ENCODE peak calls at places on chromosomes 6 and 20, in ten cellular contexts. R, S, L, I, N, F, B, U, J and H are unnamed samples.

GRCh38 chr6:113859349-113860164 is 2.4 kb downstream of the MARCKS start:
- DNase-seq in R (no peak), S (no peak), L (peak; percentile 35), I (no peak), N (peak; percentile 18), F (peak; percentile 72), B (peak; percentile 26), U (peak; percentile 16), J (no peak), H (peak; percentile 52)

GRCh38 chr6:15461127-15461944 is 201.5 kb downstream of the DTNBP1 start:
- DNase-seq in R (no peak), S (no peak), L (no peak), I (no peak), N (no peak), F (no peak), B (no peak), U (no peak), J (no peak), H (no peak)

GRCh38 chr6:116218172-116218633 is 35.7 kb downstream of the TSPYL4 start:
- DNase-seq in R (no peak), S (no peak), L (no peak), I (no peak), N (no peak), F (no peak), B (peak; percentile 31), U (no peak), J (no peak), H (no peak)

GRCh38 chr20:1327241-1327653 is 1.7 kb downstream of the SDCBP2 start:
- DNase-seq in R (no peak), S (peak; percentile 27), L (peak; percentile 22), I (no peak), N (no peak), F (peak; percentile 84), B (peak; percentile 79), U (peak; percentile 40), J (no peak), H (no peak)

GRCh38 chr6:96521267-96521624 is 360 bp upstream of the UFL1 start:
- DNase-seq in R (no peak), S (no peak), L (no peak), I (no peak), N (no peak), F (no peak), B (no peak), U (no peak), J (no peak), H (no peak)

GRCh38 chr20:53922901-53923314 is 147.5 kb downstream of the BCAS1 start:
- DNase-seq in R (no peak), S (no peak), L (no peak), I (no peak), N (no peak), F (no peak), B (no peak), U (no peak), J (no peak), H (no peak)

GRCh38 chr6:29451471-29452193 is 5.2 kb downstream of the OR11A1 start:
- DNase-seq in R (no peak), S (no peak), L (no peak), I (no peak), N (no peak), F (no peak), B (no peak), U (no peak), J (no peak), H (no peak)

GRCh38 chr6:53174996-53175395 is 26.4 kb upstream of the GCM1 start:
- DNase-seq in R (no peak), S (no peak), L (no peak), I (no peak), N (no peak), F (no peak), B (no peak), U (peak; percentile 28), J (no peak), H (no peak)

GRCh38 chr20:37596168-37596567 is 68.5 kb upstream of the BLCAP start:
- DNase-seq in R (no peak), S (no peak), L (no peak), I (no peak), N (no peak), F (no peak), B (no peak), U (no peak), J (no peak), H (no peak)
- H3K27ac ChIP-seq in R (no peak overlapping the region), S (no peak overlapping the region), L (no peak overlapping the region), I (no peak overlapping the region), N (no peak overlapping the region), F (no peak overlapping the region), B (no peak overlapping the region), U (no peak overlapping the region), J (no peak overlapping the region), H (no peak overlapping the region)

DNA sequence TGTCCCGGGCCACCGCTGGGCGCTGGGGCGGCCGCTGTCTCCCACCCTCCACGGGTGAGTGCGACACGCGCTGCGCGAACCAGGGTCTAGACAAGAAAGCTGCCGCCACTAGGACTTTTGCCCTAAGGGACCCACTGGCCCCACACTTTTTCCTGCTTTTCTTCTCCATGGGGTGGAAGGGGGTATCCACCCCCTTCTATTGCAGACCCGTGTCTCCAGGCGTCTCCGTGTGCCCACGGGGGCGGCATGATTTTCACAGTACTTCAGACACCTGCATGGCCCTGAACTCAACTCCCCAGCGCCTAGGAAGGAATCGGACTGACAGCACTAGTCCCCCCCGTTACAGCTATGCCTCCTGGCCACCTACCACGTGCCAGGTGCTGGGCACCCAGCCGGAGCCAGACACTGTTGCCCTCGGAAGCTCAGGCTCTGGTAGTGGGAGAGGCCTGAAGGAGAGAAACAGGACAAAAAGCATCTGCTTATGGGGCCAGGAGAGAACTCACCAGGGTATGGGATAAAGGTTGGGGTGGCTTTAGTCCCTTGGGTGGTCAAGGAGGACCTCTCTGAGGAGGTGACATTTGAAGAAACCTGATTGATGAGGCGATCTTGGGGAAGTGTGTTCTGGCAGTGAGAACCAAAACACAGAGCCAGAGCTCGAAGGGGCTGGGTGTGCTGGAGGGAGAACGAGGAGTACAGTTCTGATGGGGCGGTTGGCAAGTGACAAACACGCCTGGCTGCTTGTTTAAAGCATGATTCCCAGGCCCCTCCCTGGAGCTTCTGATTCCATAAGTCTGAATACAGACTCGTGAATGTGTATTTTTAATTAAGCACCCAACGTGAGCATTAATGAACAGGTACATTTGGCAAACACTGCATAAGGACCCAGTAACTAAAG is 622 bp upstream of the NFATC2 start:
- DNase-seq in R (no peak), S (no peak), L (peak; percentile 69), I (no peak), N (no peak), F (no peak), B (no peak), U (no peak), J (no peak), H (no peak)
- TF ChIP-seq POLR2A in R (no peak), S (no peak), L (no peak), I (no peak), N (no peak), F (no peak), B (peak; percentile 5), U (no peak), J (no peak), H (no peak)

GRCh38 chr6:106797186-106797585 is 167.8 kb downstream of the QRSL1 start:
- DNase-seq in R (no peak), S (no peak), L (peak; percentile 84), I (no peak), N (no peak), F (no peak), B (no peak), U (no peak), J (no peak), H (no peak)
- H3K27ac ChIP-seq in R (no peak overlapping the region), S (no peak overlapping the region), L (peak overlapping the region; percentile 84), I (no peak overlapping the region), N (no peak overlapping the region), F (no peak overlapping the region), B (no peak overlapping the region), U (no peak overlapping the region), J (peak overlapping the region; percentile 87), H (no peak overlapping the region)

DNA sequence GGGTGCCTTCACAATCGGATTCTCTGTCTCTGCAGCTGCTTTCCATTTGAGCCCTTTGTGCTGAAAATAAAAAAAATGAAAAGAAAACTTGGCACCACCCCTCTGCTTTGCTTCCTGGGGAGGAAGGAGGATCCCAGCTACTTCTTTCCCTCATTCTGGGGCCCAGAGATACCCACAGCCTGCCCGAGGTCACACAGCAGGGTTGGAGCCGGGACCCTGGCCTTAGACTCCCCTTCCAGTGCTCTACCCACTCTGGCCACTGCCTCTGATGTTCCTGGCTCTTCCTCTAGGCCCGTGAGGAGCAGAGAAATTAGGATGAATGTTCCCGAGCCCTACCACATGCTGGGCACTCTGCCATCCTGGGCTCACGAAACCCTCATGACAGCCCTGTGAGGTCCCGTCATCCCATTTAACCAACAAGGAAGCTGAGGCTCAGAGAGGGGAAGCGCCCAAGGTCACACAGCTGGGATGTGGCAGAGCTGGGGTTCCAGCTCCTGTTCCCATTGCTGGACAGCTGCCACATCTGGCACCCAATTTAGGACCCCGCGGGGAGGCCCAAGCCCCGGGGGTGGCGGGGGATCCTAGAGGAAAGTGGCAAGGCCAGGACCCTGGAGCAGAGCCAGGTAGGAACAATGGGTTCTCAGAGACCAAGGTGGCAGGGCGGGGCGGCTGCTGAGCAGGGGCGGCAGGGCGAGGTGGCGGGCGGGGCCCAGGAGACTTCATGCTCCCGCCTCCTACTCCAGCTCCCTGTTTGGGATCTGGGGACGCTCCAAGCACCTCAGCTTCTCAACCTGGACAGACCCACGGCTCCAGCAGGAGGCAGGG is 76.6 kb downstream of the CEBPB start:
- DNase-seq in R (no peak), S (peak; percentile 72), L (peak; percentile 94), I (peak; percentile 67), N (peak; percentile 73), F (no peak), B (peak; percentile 36), U (peak; percentile 69), J (peak; percentile 78), H (peak; percentile 91)
- TF ChIP-seq POLR2A in R (no peak), S (no peak), L (peak; percentile 39), I (no peak), N (no peak), F (no peak), B (no peak), U (no peak), J (no peak), H (no peak)

GRCh38 chr6:139588076-139588639 is 213.7 kb upstream of the CITED2 start:
- DNase-seq in R (no peak), S (no peak), L (peak; percentile 71), I (peak; percentile 52), N (no peak), F (no peak), B (peak; percentile 65), U (peak; percentile 23), J (no peak), H (peak; percentile 84)
- H3K27ac ChIP-seq in R (no peak overlapping the region), S (no peak overlapping the region), L (peak overlapping the region; percentile 48), I (peak overlapping the region; percentile 63), N (no peak overlapping the region), F (no peak overlapping the region), B (peak overlapping the region; percentile 97), U (no peak overlapping the region), J (peak overlapping the region; percentile 62), H (peak overlapping the region; percentile 75)

GRCh38 chr20:63735859-63736718 is at the start of gene LIME1:
- DNase-seq in R (no peak), S (peak; percentile 45), L (no peak), I (no peak), N (no peak), F (no peak), B (no peak), U (peak; percentile 11), J (no peak), H (peak; percentile 71)
- TF ChIP-seq POLR2A in R (peak; percentile 72), S (no peak), L (no peak), I (no peak), N (no peak), F (no peak), B (no peak), U (no peak), J (no peak), H (no peak)

GRCh38 chr6:154426997-154427396 is 70.4 kb upstream of the IPCEF1 start:
- DNase-seq in R (no peak), S (no peak), L (no peak), I (no peak), N (no peak), F (no peak), B (no peak), U (no peak), J (no peak), H (no peak)
- H3K27ac ChIP-seq in R (no peak overlapping the region), S (no peak overlapping the region), L (no peak overlapping the region), I (no peak overlapping the region), N (no peak overlapping the region), F (no peak overlapping the region), B (no peak overlapping the region), U (no peak overlapping the region), J (no peak overlapping the region), H (no peak overlapping the region)